ENCODE peak calls at places on chromosomes 16 and 17, in ten cellular contexts. Y is BE2C; N is CD4-positive, CD25-positive, alpha-beta regulatory T cell; L is MM.1S; O is CD4-positive, alpha-beta memory T cell; S is psoas muscle; A is heart left ventricle; W is cardiac muscle cell; Q is adrenal gland; J is sigmoid colon. C is an unnamed sample.

GRCh38 chr16:87581867-87582220 is 20.5 kb upstream of the JPH3 start:
- DNase-seq in Y (peak; percentile 63), N (no peak), L (no peak), O (no peak), S (peak; percentile 80), A (peak; percentile 81), W (no peak), Q (peak; percentile 89), J (peak; percentile 93), C (peak; percentile 78)

GRCh38 chr16:1051446-1051845 is 21.1 kb upstream of the SSTR5 start:
- DNase-seq in Y (no peak), N (no peak), L (no peak), O (no peak), S (no peak), A (no peak), W (no peak), Q (no peak), J (no peak), C (no peak)

GRCh38 chr17:19000531-19001011 is 4.0 kb downstream of the FAM83G start:
- DNase-seq in Y (peak; percentile 18), N (no peak), L (no peak), O (no peak), S (no peak), A (no peak), W (no peak), Q (peak; percentile 77), J (no peak), C (no peak)

GRCh38 chr17:18185832-18186231 is 2.2 kb downstream of the ALKBH5 start:
- DNase-seq in Y (no peak), N (no peak), L (no peak), O (no peak), S (no peak), A (no peak), W (no peak), Q (no peak), J (no peak), C (no peak)

GRCh38 chr17:10021239-10021638 is 116.2 kb upstream of the RCVRN start:
- DNase-seq in Y (no peak), N (no peak), L (peak; percentile 30), O (no peak), S (peak; percentile 64), A (peak; percentile 54), W (no peak), Q (peak; percentile 53), J (peak; percentile 81), C (no peak)

GRCh38 chr17:56203430-56203829 is 50.2 kb downstream of the ANKFN1 start:
- DNase-seq in Y (no peak), N (no peak), L (peak; percentile 34), O (no peak), S (no peak), A (no peak), W (no peak), Q (no peak), J (no peak), C (no peak)

GRCh38 chr16:89172171-89172900 is 788 bp downstream of the CDH15 start:
- DNase-seq in Y (no peak), N (no peak), L (no peak), O (no peak), S (peak; percentile 57), A (peak; percentile 28), W (no peak), Q (no peak), J (no peak), C (no peak)

GRCh38 chr17:62017912-62018311 is 47.2 kb downstream of the MED13 start:
- DNase-seq in Y (no peak), N (no peak), L (no peak), O (no peak), S (no peak), A (no peak), W (no peak), Q (no peak), J (no peak), C (no peak)

GRCh38 chr16:76913046-76913445 is 277.9 kb upstream of the MON1B start:
- DNase-seq in Y (no peak), N (no peak), L (no peak), O (no peak), S (no peak), A (no peak), W (no peak), Q (no peak), J (no peak), C (no peak)

GRCh38 chr17:58303981-58304734 is 23.4 kb upstream of the MPO start:
- DNase-seq in Y (peak; percentile 71), N (peak; percentile 62), L (peak; percentile 53), O (peak; percentile 65), S (no peak), A (no peak), W (peak; percentile 61), Q (peak; percentile 61), J (peak; percentile 70), C (no peak)

GRCh38 chr16:48452991-48453760 is 68.0 kb upstream of the SIAH1 start:
- DNase-seq in Y (no peak), N (no peak), L (no peak), O (no peak), S (peak; percentile 78), A (peak; percentile 48), W (no peak), Q (no peak), J (no peak), C (no peak)

GRCh38 chr16:68951991-68952877 is 108.9 kb downstream of the TANGO6 start:
- DNase-seq in Y (no peak), N (no peak), L (no peak), O (no peak), S (no peak), A (no peak), W (no peak), Q (no peak), J (no peak), C (no peak)

DNA sequence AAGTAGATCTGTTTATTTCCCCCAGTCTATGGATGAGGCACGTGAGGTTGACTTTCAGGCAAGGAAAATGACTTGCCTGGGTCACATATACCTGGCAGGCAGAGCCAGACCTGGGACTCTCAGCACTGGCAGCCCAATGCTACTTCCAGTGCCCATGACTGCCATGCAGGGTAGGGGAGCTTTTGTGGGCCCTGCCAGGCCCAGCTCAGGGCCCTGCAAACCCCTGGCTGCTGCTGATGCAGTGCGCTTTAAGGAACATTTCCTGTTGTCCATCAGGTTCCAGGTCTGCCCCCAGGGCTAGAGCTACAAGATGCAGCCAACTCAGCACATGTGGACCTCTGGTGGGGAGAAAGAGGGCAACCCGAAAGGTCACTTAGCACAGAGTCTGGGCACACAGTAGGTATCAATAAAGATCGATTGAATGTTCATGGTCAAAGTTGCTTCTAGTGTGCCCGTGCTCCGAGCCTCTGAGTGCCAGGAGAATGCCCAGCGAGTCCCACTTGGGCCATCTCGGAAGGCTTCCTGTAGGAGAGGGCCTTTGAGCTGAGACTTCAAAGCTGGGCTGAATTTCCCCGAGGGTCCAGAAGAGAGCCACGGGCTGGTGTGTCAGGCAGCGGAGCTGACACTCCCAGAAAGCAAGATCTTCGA is 513 bp upstream of the TBX21 start:
- DNase-seq in Y (no peak), N (no peak), L (no peak), O (no peak), S (no peak), A (no peak), W (no peak), Q (no peak), J (peak; percentile 39), C (no peak)
- H3K27me3 ChIP-seq in Y (peaks cover 27% of the 10 kb centered on the region), N (peaks cover 2% of the 10 kb centered on the region), L (peaks cover 35% of the 10 kb centered on the region), O (no peaks in the 10 kb centered on the region), S (peaks cover 12% of the 10 kb centered on the region), A (peaks cover 31% of the 10 kb centered on the region), W (peaks cover 70% of the 10 kb centered on the region), Q (peaks cover 34% of the 10 kb centered on the region), J (peaks cover 57% of the 10 kb centered on the region), C (peaks cover 54% of the 10 kb centered on the region)

GRCh38 chr17:81402530-81402941 is 7.3 kb downstream of the BAHCC1 start:
- DNase-seq in Y (no peak), N (no peak), L (no peak), O (no peak), S (no peak), A (peak; percentile 61), W (no peak), Q (no peak), J (no peak), C (no peak)
- H3K27me3 ChIP-seq in Y (peaks cover 13% of the 10 kb centered on the region), N (peaks cover 18% of the 10 kb centered on the region), L (peaks cover 94% of the 10 kb centered on the region), O (peaks cover 47% of the 10 kb centered on the region), S (no peaks in the 10 kb centered on the region), A (no peaks in the 10 kb centered on the region), W (no peaks in the 10 kb centered on the region), Q (no peaks in the 10 kb centered on the region), J (no peaks in the 10 kb centered on the region), C (no peaks in the 10 kb centered on the region)

GRCh38 chr16:66917741-66918140 is 944 bp downstream of the CDH16 start:
- DNase-seq in Y (no peak), N (no peak), L (no peak), O (no peak), S (no peak), A (no peak), W (no peak), Q (no peak), J (no peak), C (no peak)
- H3K27me3 ChIP-seq in Y (no peaks in the 10 kb centered on the region), N (no peaks in the 10 kb centered on the region), L (peaks cover 73% of the 10 kb centered on the region), O (no peaks in the 10 kb centered on the region), S (no peaks in the 10 kb centered on the region), A (no peaks in the 10 kb centered on the region), W (no peaks in the 10 kb centered on the region), Q (no peaks in the 10 kb centered on the region), J (no peaks in the 10 kb centered on the region), C (peaks cover 19% of the 10 kb centered on the region)

GRCh38 chr17:7442142-7442541 is 2.7 kb upstream of the CHRNB1 start:
- DNase-seq in Y (no peak), N (no peak), L (no peak), O (no peak), S (no peak), A (no peak), W (no peak), Q (no peak), J (no peak), C (no peak)

GRCh38 chr17:7439462-7440112 is at the start of gene FGF11:
- DNase-seq in Y (no peak), N (no peak), L (no peak), O (no peak), S (no peak), A (no peak), W (peak; percentile 47), Q (peak; percentile 30), J (no peak), C (no peak)

GRCh38 chr17:7440823-7441174 is 1.5 kb downstream of the FGF11 start:
- DNase-seq in Y (peak; percentile 56), N (no peak), L (no peak), O (no peak), S (peak; percentile 88), A (peak; percentile 62), W (no peak), Q (peak; percentile 86), J (no peak), C (no peak)

GRCh38 chr17:7440113-7440822 is 956 bp downstream of the FGF11 start:
- DNase-seq in Y (peak; percentile 65), N (no peak), L (no peak), O (no peak), S (peak; percentile 86), A (peak; percentile 72), W (peak; percentile 76), Q (peak; percentile 93), J (peak; percentile 80), C (no peak)

DNA sequence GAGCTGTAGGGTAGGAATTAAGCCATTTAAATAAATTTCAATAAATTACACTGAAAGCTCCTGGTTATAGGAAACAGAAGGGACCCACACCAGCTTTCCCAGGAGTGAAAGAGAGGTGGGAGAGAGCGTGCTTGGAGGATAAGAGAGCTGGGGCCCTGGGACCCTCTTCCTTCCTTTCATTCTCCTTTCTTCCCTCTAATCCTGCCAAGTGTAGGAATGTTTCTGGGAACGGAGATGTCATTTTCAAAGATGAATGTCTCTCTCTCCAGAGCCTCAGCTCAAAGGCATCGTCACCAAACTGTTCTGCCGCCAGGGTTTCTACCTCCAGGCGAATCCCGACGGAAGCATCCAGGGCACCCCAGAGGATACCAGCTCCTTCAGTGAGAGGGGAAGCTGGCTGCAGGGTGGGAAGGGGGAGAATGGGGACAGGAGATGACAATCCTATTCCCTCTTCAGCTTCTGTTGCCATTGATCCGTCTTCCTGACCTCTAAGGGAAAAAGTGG is 1.9 kb downstream of the FGF11 start:
- DNase-seq in Y (no peak), N (no peak), L (no peak), O (no peak), S (no peak), A (no peak), W (no peak), Q (peak; percentile 74), J (no peak), C (no peak)
- H3K27me3 ChIP-seq in Y (peaks cover 9% of the 10 kb centered on the region), N (peaks cover 30% of the 10 kb centered on the region), L (peaks cover 79% of the 10 kb centered on the region), O (peaks cover 48% of the 10 kb centered on the region), S (no peaks in the 10 kb centered on the region), A (peaks cover 56% of the 10 kb centered on the region), W (no peaks in the 10 kb centered on the region), Q (no peaks in the 10 kb centered on the region), J (peaks cover 79% of the 10 kb centered on the region), C (peaks cover 27% of the 10 kb centered on the region)

C was measured in BJ.